ENCODE peak calls at places on chromosomes 6 and 20, in four cellular contexts. L, A, C and T are unnamed samples.

GRCh38 chr20:9516658-9516987 is 2.2 kb downstream of the LAMP5 start:
- DNase-seq in L (no peak), C (no peak), A (no peak), T (no peak)

GRCh38 chr6:155174576-155175174 is 89.1 kb upstream of the CLDN20 start:
- DNase-seq in C (peak), A (peak), L (peak), T (peak)

GRCh38 chr6:160217863-160218262 is 40.8 kb downstream of the SLC22A2 start:
- DNase-seq in C (no peak), A (no peak), L (no peak), T (no peak)

GRCh38 chr20:8867346-8867745 is 201.5 kb upstream of the PLCB4 start:
- DNase-seq in C (no peak), L (no peak), A (no peak), T (no peak)

GRCh38 chr6:36912583-36912982 is 26.8 kb downstream of the C6orf89 start:
- DNase-seq in C (no peak), A (peak), L (peak), T (peak)

GRCh38 chr6:170049641-170050491 is 241.0 kb downstream of the DLL1 start:
- DNase-seq in A (peak), L (no peak), C (peak), T (no peak)

GRCh38 chr20:18380908-18381529 is 85.8 kb downstream of the DZANK1 start:
- DNase-seq in C (no peak), A (no peak), L (no peak), T (no peak)

GRCh38 chr6:155272353-155273222 is 8.8 kb downstream of the CLDN20 start:
- DNase-seq in C (no peak), A (no peak), L (no peak), T (no peak)

GRCh38 chr6:160519133-160519532 is 144.9 kb downstream of the LPA start:
- DNase-seq in C (no peak), A (no peak), L (no peak), T (no peak)

GRCh38 chr6:89145962-89146747 is at the start of gene PM20D2:
- DNase-seq in A (peak), L (peak), C (peak), T (peak)

GRCh38 chr6:107032051-107032450 is 4.1 kb downstream of the MTRES1 start:
- DNase-seq in L (no peak), A (no peak), C (no peak), T (no peak)

GRCh38 chr6:151034825-151035781 is 169.6 kb downstream of the MTHFD1L start:
- DNase-seq in A (no peak), L (no peak), C (no peak), T (no peak)

GRCh38 chr6:44169154-44169553 is 10.5 kb downstream of the CAPN11 start:
- DNase-seq in C (no peak), A (no peak), L (no peak), T (no peak)

GRCh38 chr6:110233769-110234374 is 53.6 kb downstream of the CDC40 start:
- DNase-seq in L (no peak), A (no peak), C (no peak), T (no peak)

GRCh38 chr6:150269857-150270223 is 99.0 kb upstream of the IYD start:
- DNase-seq in L (no peak), C (no peak), A (no peak), T (no peak)

GRCh38 chr6:149032599-149033405 is 284.7 kb upstream of the TAB2 start:
- DNase-seq in C (no peak), L (no peak), A (peak), T (no peak)

GRCh38 chr20:20365593-20365992 is 2.3 kb upstream of the INSM1 start:
- DNase-seq in L (no peak), C (no peak), A (no peak), T (no peak)

GRCh38 chr20:55424968-55425367 is 580.4 kb downstream of the CBLN4 start:
- DNase-seq in A (no peak), C (no peak), L (no peak), T (no peak)

GRCh38 chr20:54633903-54634302 is 158.5 kb downstream of the DOK5 start:
- DNase-seq in A (no peak), L (no peak), C (no peak), T (no peak)

GRCh38 chr6:43738877-43739641 is 31.0 kb upstream of the VEGFA start:
- DNase-seq in C (no peak), A (no peak), L (no peak), T (no peak)

GRCh38 chr20:37345339-37346231 is at the start of gene SRC:
- DNase-seq in L (peak), A (peak), C (peak), T (peak)

GRCh38 chr6:157432861-157433260 is 51.9 kb downstream of the ZDHHC14 start:
- DNase-seq in L (no peak), C (no peak), A (no peak), T (no peak)

GRCh38 chr6:111870751-111871064 is 2.5 kb downstream of the FYN start:
- DNase-seq in C (no peak), A (no peak), L (no peak), T (no peak)

GRCh38 chr6:163392533-163392932 is 22.0 kb upstream of the QKI start:
- DNase-seq in L (no peak), A (no peak), C (no peak), T (no peak)

GRCh38 chr6:74181471-74181870 is 485.5 kb downstream of the CD109 start:
- DNase-seq in A (no peak), L (no peak), C (no peak), T (no peak)

GRCh38 chr20:39271205-39271604 is 309.1 kb downstream of the DHX35 start:
- DNase-seq in L (no peak), A (no peak), C (no peak), T (no peak)

GRCh38 chr20:6468751-6469150 is 298.7 kb upstream of the BMP2 start:
- DNase-seq in C (no peak), L (no peak), A (no peak), T (no peak)

GRCh38 chr6:157198425-157199279 is 124.7 kb downstream of the TMEM242 start:
- DNase-seq in C (peak), L (no peak), A (no peak), T (no peak)

GRCh38 chr20:44810391-44811149 is at the start of gene RIMS4:
- DNase-seq in C (no peak), L (no peak), A (no peak), T (no peak)

GRCh38 chr6:8506123-8506522 is 70.8 kb upstream of the SLC35B3 start:
- DNase-seq in C (no peak), A (no peak), L (no peak), T (no peak)

GRCh38 chr6:16146028-16146427 is 17.1 kb downstream of the MYLIP start:
- DNase-seq in A (no peak), C (peak), L (no peak), T (no peak)

GRCh38 chr6:157434349-157435016 is 53.5 kb downstream of the ZDHHC14 start:
- DNase-seq in A (no peak), C (peak), L (no peak), T (no peak)

GRCh38 chr6:134593442-134593841 is 275.5 kb upstream of the SGK1 start:
- DNase-seq in A (no peak), C (no peak), L (no peak), T (no peak)

GRCh38 chr20:3101737-3102574 is 17.4 kb upstream of the AVP start:
- DNase-seq in L (peak), A (peak), C (no peak), T (peak)